ENCODE peak calls at places on chromosomes 7 and 10, in seven cellular contexts. T, N, H, S, O, E and U are unnamed samples.

GRCh38 chr7:151065516-151065915 is 6.1 kb downstream of the SLC4A2 start:
- DNase-seq in T (no peak), N (no peak), H (no peak), S (no peak), O (no peak), E (no peak), U (no peak)

GRCh38 chr7:39621261-39621660 is 2.1 kb upstream of the RALA start:
- DNase-seq in T (no peak), N (no peak), H (peak; percentile 83), S (no peak), O (no peak), E (no peak), U (no peak)

GRCh38 chr7:107579546-107579880 is 533 bp upstream of the BCAP29 start:
- DNase-seq in T (no peak), N (no peak), H (no peak), S (no peak), O (no peak), E (no peak), U (no peak)

GRCh38 chr10:87524296-87524695 is 19.6 kb downstream of the MINPP1 start:
- DNase-seq in T (no peak), N (no peak), H (no peak), S (no peak), O (no peak), E (no peak), U (no peak)

GRCh38 chr7:134710854-134711624 is 64.4 kb downstream of the BPGM start:
- DNase-seq in T (no peak), N (no peak), H (no peak), S (peak; percentile 10), O (no peak), E (no peak), U (no peak)

GRCh38 chr7:131625817-131626372 is 69.5 kb upstream of the PODXL start:
- DNase-seq in T (peak; percentile 78), N (no peak), H (peak; percentile 71), S (no peak), O (peak; percentile 33), E (no peak), U (no peak)

GRCh38 chr7:131959106-131959812 is 402.8 kb upstream of the PODXL start:
- DNase-seq in T (peak; percentile 80), N (no peak), H (no peak), S (no peak), O (no peak), E (no peak), U (no peak)

GRCh38 chr10:113058175-113058961 is 108.3 kb downstream of the TCF7L2 start:
- DNase-seq in T (peak; percentile 65), N (no peak), H (peak; percentile 41), S (no peak), O (peak; percentile 23), E (no peak), U (no peak)

GRCh38 chr10:5869156-5869555 is 20.5 kb downstream of the ANKRD16 start:
- DNase-seq in T (no peak), N (no peak), H (no peak), S (no peak), O (no peak), E (no peak), U (no peak)

GRCh38 chr10:28929942-28930341 is 252.6 kb downstream of the BAMBI start:
- DNase-seq in T (no peak), N (no peak), H (no peak), S (no peak), O (no peak), E (no peak), U (no peak)

GRCh38 chr10:49429458-49429857 is 33.6 kb upstream of the DRGX start:
- DNase-seq in T (no peak), N (no peak), H (no peak), S (no peak), O (no peak), E (no peak), U (no peak)

GRCh38 chr7:111483078-111483477 is 79.2 kb downstream of the IMMP2L start:
- DNase-seq in T (no peak), N (no peak), H (no peak), S (no peak), O (no peak), E (no peak), U (no peak)

GRCh38 chr7:47170516-47170915 is 411.4 kb downstream of the TNS3 start:
- DNase-seq in T (no peak), N (no peak), H (no peak), S (no peak), O (no peak), E (no peak), U (no peak)

GRCh38 chr10:32155075-32155516 is 98.9 kb upstream of the KIF5B start:
- DNase-seq in T (no peak), N (no peak), H (peak; percentile 32), S (no peak), O (no peak), E (no peak), U (no peak)

GRCh38 chr7:80240265-80241025 is 105.8 kb downstream of the GNAI1 start:
- DNase-seq in T (no peak), N (no peak), H (no peak), S (no peak), O (no peak), E (no peak), U (no peak)

GRCh38 chr10:115774721-115775120 is 498.3 kb downstream of the GFRA1 start:
- DNase-seq in T (no peak), N (no peak), H (no peak), S (no peak), O (no peak), E (no peak), U (no peak)

GRCh38 chr10:90675621-90676020 is 182.2 kb downstream of the HTR7 start:
- DNase-seq in T (no peak), N (no peak), H (no peak), S (no peak), O (no peak), E (no peak), U (no peak)

GRCh38 chr7:122268101-122268500 is 36.4 kb downstream of the FEZF1 start:
- DNase-seq in T (peak; percentile 9), N (no peak), H (no peak), S (no peak), O (no peak), E (no peak), U (no peak)

GRCh38 chr7:130069179-130069977 is 956 bp upstream of the KLHDC10 start:
- DNase-seq in T (no peak), N (no peak), H (no peak), S (no peak), O (no peak), E (no peak), U (no peak)

GRCh38 chr7:66178258-66178657 is 26.9 kb upstream of the TPST1 start:
- DNase-seq in T (no peak), N (no peak), H (no peak), S (no peak), O (no peak), E (no peak), U (no peak)

GRCh38 chr10:129744134-129744895 is 219.8 kb downstream of the EBF3 start:
- DNase-seq in T (no peak), N (peak; percentile 33), H (no peak), S (no peak), O (no peak), E (no peak), U (no peak)

GRCh38 chr7:73437699-73438416 is 4.3 kb downstream of the FZD9 start:
- DNase-seq in T (peak; percentile 32), N (no peak), H (no peak), S (no peak), O (no peak), E (no peak), U (no peak)

GRCh38 chr7:137755846-137756685 is 90.7 kb downstream of the DGKI start:
- DNase-seq in T (peak; percentile 28), N (no peak), H (no peak), S (no peak), O (no peak), E (no peak), U (no peak)

GRCh38 chr7:28937593-28937992 is 20.5 kb downstream of the TRIL start:
- DNase-seq in T (no peak), N (no peak), H (no peak), S (no peak), O (no peak), E (peak; percentile 39), U (no peak)

GRCh38 chr10:129652521-129653201 is 185.6 kb downstream of the MGMT start:
- DNase-seq in T (no peak), N (no peak), H (no peak), S (no peak), O (no peak), E (no peak), U (no peak)